ENCODE peak calls at places on chromosomes 16 and 17, in ten cellular contexts. O is K562; T is effector memory CD4-positive, alpha-beta T cell; Z is PC-3; G is esophagus squamous epithelium; J is IMR-90; W is stomach; F is neuronal stem cell; Q is MM.1S; H is breast epithelium. D is an unnamed sample.
A peak's percentile ranks its signal among the peaks of the same experiment; 100 is the strongest.

GRCh38 chr17:40062347-40063033 is at the start of gene THRA:
- DNase-seq in O (peak; percentile 90), T (peak; percentile 51), Z (peak; percentile 55), G (no peak), J (peak; percentile 23), W (peak; percentile 78), F (no peak), Q (peak; percentile 72), H (peak; percentile 47), D (peak; percentile 45)

GRCh38 chr16:68274441-68274840 is 10.1 kb downstream of the SLC7A6 start:
- DNase-seq in O (no peak), T (no peak), Z (no peak), G (no peak), J (no peak), W (no peak), F (no peak), Q (no peak), H (no peak), D (no peak)

GRCh38 chr17:32020943-32021617 is 13.9 kb downstream of the LRRC37B start:
- DNase-seq in O (no peak), T (no peak), Z (no peak), G (no peak), J (no peak), W (no peak), F (no peak), Q (no peak), H (peak; percentile 63), D (no peak)

GRCh38 chr17:44355310-44355640 is 8.4 kb downstream of the FAM171A2 start:
- DNase-seq in O (peak; percentile 10), T (no peak), Z (no peak), G (no peak), J (no peak), W (no peak), F (no peak), Q (no peak), H (no peak), D (no peak)

GRCh38 chr17:63955232-63955631 is 17.5 kb downstream of the SCN4A start:
- DNase-seq in O (no peak), T (no peak), Z (no peak), G (no peak), J (no peak), W (no peak), F (no peak), Q (no peak), H (no peak), D (no peak)

GRCh38 chr16:48608452-48608851 is 1.5 kb downstream of the N4BP1 start:
- DNase-seq in O (no peak), T (peak; percentile 14), Z (peak; percentile 9), G (no peak), J (no peak), W (no peak), F (no peak), Q (peak; percentile 86), H (no peak), D (no peak)

GRCh38 chr17:57735707-57736106 is 9.4 kb downstream of the CCDC182 start:
- DNase-seq in O (peak; percentile 19), T (no peak), Z (peak; percentile 51), G (no peak), J (no peak), W (no peak), F (no peak), Q (peak; percentile 25), H (no peak), D (peak; percentile 33)

GRCh38 chr17:78557598-78558039 is 19.6 kb downstream of the DNAH17 start:
- DNase-seq in O (no peak), T (no peak), Z (peak; percentile 39), G (no peak), J (peak; percentile 60), W (no peak), F (no peak), Q (no peak), H (no peak), D (peak; percentile 89)

GRCh38 chr16:21722771-21723460 is 59.1 kb downstream of the OTOA start:
- DNase-seq in O (no peak), T (no peak), Z (no peak), G (no peak), J (no peak), W (no peak), F (no peak), Q (no peak), H (no peak), D (no peak)

GRCh38 chr16:23269248-23270091 is 32.6 kb upstream of the SCNN1B start:
- DNase-seq in O (no peak), T (no peak), Z (no peak), G (no peak), J (no peak), W (no peak), F (no peak), Q (no peak), H (no peak), D (no peak)

GRCh38 chr17:76390003-76390421 is 5.6 kb downstream of the SPHK1 start:
- DNase-seq in O (no peak), T (no peak), Z (no peak), G (no peak), J (peak; percentile 28), W (no peak), F (no peak), Q (no peak), H (no peak), D (peak; percentile 79)

GRCh38 chr16:19071811-19072777 is 4.7 kb downstream of the COQ7 start:
- DNase-seq in O (peak; percentile 46), T (peak; percentile 6), Z (peak; percentile 69), G (no peak), J (peak; percentile 56), W (peak; percentile 70), F (peak; percentile 31), Q (peak; percentile 48), H (no peak), D (peak; percentile 31)

DNA sequence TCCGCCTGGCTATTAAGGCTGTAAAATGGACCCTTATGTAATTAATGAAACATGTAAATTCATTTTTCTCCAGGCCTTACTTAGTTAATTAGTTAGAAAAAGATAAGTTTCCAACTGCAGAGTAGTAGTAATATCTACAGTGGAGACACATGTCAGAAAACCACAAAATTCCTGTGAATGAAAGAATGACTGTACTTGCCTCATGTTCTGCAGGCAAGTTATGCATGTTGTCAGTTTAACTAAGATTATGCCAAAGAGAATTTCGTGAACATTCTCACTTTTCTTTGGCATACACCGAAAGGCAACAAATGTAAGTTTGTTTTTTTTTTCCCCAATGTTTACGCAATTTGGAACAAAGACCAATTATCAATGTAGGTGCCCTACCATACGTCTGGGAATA is 16.8 kb upstream of the CCL1 start:
- DNase-seq in O (no peak), T (no peak), Z (no peak), G (no peak), J (no peak), W (no peak), F (no peak), Q (no peak), H (no peak), D (no peak)
- H3K27ac ChIP-seq in O (no peak overlapping the region), T (no peak overlapping the region), Z (no peak overlapping the region), G (no peak overlapping the region), J (no peak overlapping the region), W (no peak overlapping the region), F (no peak overlapping the region), Q (peak overlapping the region; percentile 97), H (no peak overlapping the region), D (no peak overlapping the region)

DNA sequence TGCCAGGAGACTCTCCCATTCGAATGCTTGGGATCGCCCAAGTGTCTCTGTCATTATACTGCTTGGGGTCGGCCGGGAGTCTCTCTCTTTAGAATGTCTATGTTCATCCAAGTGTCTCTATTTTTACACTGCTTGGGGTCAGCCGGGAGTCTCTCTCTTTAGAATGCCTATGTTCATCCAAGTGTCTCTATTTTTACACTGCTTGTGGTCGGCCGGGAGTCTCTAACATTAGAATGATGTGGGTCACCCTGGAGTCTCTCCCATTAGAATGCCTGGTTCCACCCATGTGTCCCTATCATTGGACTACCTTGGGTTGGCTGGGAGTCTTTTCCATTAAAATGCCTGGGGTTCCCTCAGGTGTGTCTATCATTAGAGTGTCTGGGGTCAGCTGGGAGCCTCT is 2230.4 kb downstream of the TP53TG3F start:
- DNase-seq in O (no peak), T (no peak), Z (no peak), G (no peak), J (no peak), W (no peak), F (no peak), Q (no peak), H (no peak), D (no peak)
- H3K9me3 ChIP-seq in O (no peaks in the 10 kb centered on the region), T (peaks cover 28% of the 10 kb centered on the region), Z (no peaks in the 10 kb centered on the region), G (no peaks in the 10 kb centered on the region), J (peaks cover 10% of the 10 kb centered on the region), W (peaks cover 99% of the 10 kb centered on the region), F (peaks cover 30% of the 10 kb centered on the region), Q (no peaks in the 10 kb centered on the region), H (peaks cover 94% of the 10 kb centered on the region), D (no peaks in the 10 kb centered on the region)

DNA sequence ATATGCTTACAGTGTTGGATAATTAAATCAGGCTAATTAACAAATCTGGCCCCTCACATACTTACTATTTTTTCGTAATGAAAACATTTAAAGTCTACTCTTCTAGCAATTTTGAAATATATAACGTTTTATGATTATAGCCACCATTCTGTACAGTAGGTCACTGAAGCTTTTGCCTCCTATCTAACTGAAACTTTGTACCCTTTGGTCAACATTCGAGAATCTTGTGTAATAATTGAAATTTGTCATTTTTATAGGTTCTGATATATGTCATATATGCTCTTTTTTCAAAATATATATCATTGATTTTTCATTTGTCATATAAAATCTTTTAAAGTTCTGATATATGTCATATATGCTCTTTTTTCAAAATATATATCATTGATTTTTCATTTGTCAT is 12.7 kb downstream of the PHKB start:
- DNase-seq in O (no peak), T (no peak), Z (no peak), G (no peak), J (no peak), W (no peak), F (no peak), Q (no peak), H (no peak), D (no peak)
- H3K27ac ChIP-seq in O (no peak overlapping the region), T (no peak overlapping the region), Z (no peak overlapping the region), G (no peak overlapping the region), J (no peak overlapping the region), W (no peak overlapping the region), F (no peak overlapping the region), Q (no peak overlapping the region), H (no peak overlapping the region), D (no peak overlapping the region)

GRCh38 chr17:71632328-71632727 is 488.5 kb upstream of the SOX9 start:
- DNase-seq in O (no peak), T (no peak), Z (peak; percentile 94), G (no peak), J (peak; percentile 41), W (no peak), F (no peak), Q (no peak), H (no peak), D (no peak)

GRCh38 chr17:71636644-71637043 is 484.2 kb upstream of the SOX9 start:
- DNase-seq in O (no peak), T (no peak), Z (no peak), G (no peak), J (no peak), W (no peak), F (no peak), Q (no peak), H (no peak), D (no peak)

GRCh38 chr17:71634376-71634775 is 486.4 kb upstream of the SOX9 start:
- DNase-seq in O (no peak), T (no peak), Z (no peak), G (no peak), J (no peak), W (no peak), F (no peak), Q (no peak), H (no peak), D (no peak)

GRCh38 chr17:71633391-71633849 is 487.4 kb upstream of the SOX9 start:
- DNase-seq in O (no peak), T (no peak), Z (peak; percentile 98), G (no peak), J (peak; percentile 92), W (no peak), F (no peak), Q (peak; percentile 21), H (peak; percentile 48), D (no peak)

GRCh38 chr17:71635187-71635586 is 485.6 kb upstream of the SOX9 start:
- DNase-seq in O (no peak), T (no peak), Z (no peak), G (no peak), J (no peak), W (no peak), F (no peak), Q (no peak), H (no peak), D (no peak)
- H3K9me3 ChIP-seq in O (no peaks in the 10 kb centered on the region), T (no peaks in the 10 kb centered on the region), Z (no peaks in the 10 kb centered on the region), G (no peaks in the 10 kb centered on the region), J (no peaks in the 10 kb centered on the region), W (no peaks in the 10 kb centered on the region), F (no peaks in the 10 kb centered on the region), Q (no peaks in the 10 kb centered on the region), H (no peaks in the 10 kb centered on the region), D (no peaks in the 10 kb centered on the region)

D was measured in SJCRH30.